ENCODE peak calls at places on chromosomes 6 and 20, in nine cellular contexts. O is HCT116, P is astrocyte of the spinal cord, W is BJ, U is transverse colon, M is psoas muscle, L is GM12865, C is uterus, F is GM06990. Y is an unnamed sample.
A peak's percentile ranks its signal among the peaks of the same experiment; 100 is the strongest.

GRCh38 chr6:107715523-107716321 is 108.4 kb downstream of the SCML4 start:
- DNase-seq in P (no peak), O (no peak), U (no peak), F (no peak), W (no peak), L (no peak), C (no peak), M (no peak), Y (no peak)

GRCh38 chr6:129276986-129277385 is 394.0 kb downstream of the LAMA2 start:
- DNase-seq in O (no peak), M (no peak), U (no peak), F (no peak), P (no peak), C (no peak), L (no peak), W (no peak), Y (no peak)

GRCh38 chr20:21109144-21109543 is 3.0 kb upstream of the LINC00237 start:
- DNase-seq in O (no peak), U (no peak), C (no peak), L (no peak), M (no peak), W (no peak), P (no peak), F (no peak), Y (no peak)

GRCh38 chr6:100281471-100281878 is 183.2 kb downstream of the SIM1 start:
- DNase-seq in C (no peak), M (no peak), F (no peak), P (no peak), L (no peak), O (no peak), W (no peak), U (no peak), Y (no peak)

GRCh38 chr6:11043961-11044711 is at the start of gene ELOVL2:
- DNase-seq in C (no peak), L (peak; percentile 12), P (peak; percentile 24), W (no peak), O (no peak), F (peak; percentile 21), U (no peak), M (peak; percentile 19), Y (no peak)

GRCh38 chr20:9409981-9410380 is 104.4 kb upstream of the LAMP5 start:
- DNase-seq in O (no peak), P (peak; percentile 91), W (peak; percentile 23), L (no peak), U (no peak), C (no peak), F (no peak), M (no peak), Y (no peak)

GRCh38 chr6:147103641-147104040 is 100.6 kb upstream of the STXBP5 start:
- DNase-seq in U (no peak), C (no peak), L (no peak), O (no peak), M (no peak), W (no peak), F (no peak), P (no peak), Y (no peak)

GRCh38 chr6:158184598-158184997 is 16.4 kb downstream of the GTF2H5 start:
- DNase-seq in F (no peak), U (no peak), M (no peak), O (no peak), L (no peak), W (no peak), P (no peak), C (no peak), Y (no peak)

GRCh38 chr6:5084192-5084786 is 852 bp upstream of the PPP1R3G start:
- DNase-seq in C (peak; percentile 64), O (no peak), F (no peak), L (peak; percentile 28), M (peak; percentile 53), U (peak; percentile 28), W (no peak), P (no peak), Y (no peak)

GRCh38 chr6:89986650-89987074 is 92.4 kb downstream of the GJA10 start:
- DNase-seq in P (peak; percentile 62), L (no peak), O (no peak), F (no peak), M (no peak), C (no peak), U (no peak), W (peak; percentile 27), Y (no peak)

GRCh38 chr20:57501461-57502330 is 23.2 kb downstream of the CTCFL start:
- DNase-seq in W (peak; percentile 9), M (no peak), C (no peak), O (no peak), U (no peak), L (peak; percentile 12), F (no peak), P (peak; percentile 15), Y (no peak)

GRCh38 chr6:26243742-26244141 is 121.3 kb upstream of the BTN3A2 start:
- DNase-seq in W (no peak), C (no peak), M (no peak), L (no peak), U (peak; percentile 83), F (no peak), O (no peak), P (no peak), Y (no peak)

GRCh38 chr20:47357296-47358051 is 975 bp upstream of the ZMYND8 start:
- DNase-seq in L (peak; percentile 93), C (peak; percentile 86), M (peak; percentile 81), U (peak; percentile 94), W (peak; percentile 67), P (peak; percentile 87), F (peak; percentile 89), O (peak; percentile 58), Y (peak; percentile 90)

GRCh38 chr6:111872521-111873177 is 603 bp downstream of the FYN start:
- DNase-seq in C (peak; percentile 73), W (no peak), P (peak; percentile 66), F (peak; percentile 39), L (peak; percentile 35), M (peak; percentile 45), U (peak; percentile 34), O (no peak), Y (no peak)
- TF ChIP-seq CTCF in C (peak; percentile 17), W (peak; percentile 11), P (no peak), F (no peak), L (peak; percentile 14), M (no peak), U (no peak), O (no peak), Y (no peak)

DNA sequence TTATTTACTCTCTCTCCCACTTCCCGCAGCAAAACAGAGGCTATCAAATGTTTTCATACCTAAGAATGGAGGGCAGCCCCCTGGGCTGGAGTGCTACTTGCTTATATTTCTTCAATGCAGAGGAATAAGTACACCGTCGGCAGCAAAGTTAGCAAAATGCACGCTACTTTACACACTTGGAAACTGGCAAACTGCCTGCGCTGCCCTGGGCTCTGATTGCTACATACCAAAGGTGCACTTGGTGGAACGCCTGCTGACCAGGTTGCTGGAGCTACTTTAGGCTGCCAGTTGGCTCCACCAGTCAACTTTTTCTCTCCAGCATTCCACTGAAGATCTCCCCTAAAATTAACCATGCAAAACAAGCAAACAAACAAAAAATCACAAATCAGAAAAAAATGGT is 62.4 kb downstream of the PRSS35 start:
- DNase-seq in C (no peak), M (no peak), L (no peak), F (no peak), P (no peak), U (no peak), O (no peak), W (no peak), Y (no peak)
- H3K4me3 ChIP-seq in C (no peak overlapping the region), M (no peak overlapping the region), L (no peak overlapping the region), F (no peak overlapping the region), P (no peak overlapping the region), U (no peak overlapping the region), O (no peak overlapping the region), W (no peak overlapping the region), Y (no peak overlapping the region)

DNA sequence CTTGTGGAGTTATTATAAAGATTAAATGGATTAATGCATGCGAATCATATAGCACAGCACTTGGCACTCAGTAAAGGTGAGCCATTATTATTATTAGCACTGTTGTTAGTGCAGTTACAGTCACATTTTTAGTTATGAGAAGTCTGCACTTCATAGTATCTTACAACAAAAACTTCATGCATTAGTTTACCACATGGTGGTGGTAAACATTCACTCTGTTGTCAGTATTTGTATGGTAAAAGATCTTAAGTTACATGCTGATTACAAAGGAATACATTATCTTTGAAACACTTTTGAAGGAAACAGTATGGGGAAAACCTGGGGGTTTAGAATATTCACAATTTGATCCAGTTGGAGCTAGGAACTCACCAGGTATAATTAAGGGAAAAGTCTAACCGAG is 20.8 kb downstream of the TMEM14A start:
- DNase-seq in O (no peak), P (no peak), W (no peak), U (no peak), M (no peak), F (no peak), C (no peak), L (no peak), Y (no peak)
- TF ChIP-seq CTCF in O (no peak), P (no peak), W (no peak), U (no peak), M (no peak), F (no peak), C (no peak), L (no peak), Y (no peak)

DNA sequence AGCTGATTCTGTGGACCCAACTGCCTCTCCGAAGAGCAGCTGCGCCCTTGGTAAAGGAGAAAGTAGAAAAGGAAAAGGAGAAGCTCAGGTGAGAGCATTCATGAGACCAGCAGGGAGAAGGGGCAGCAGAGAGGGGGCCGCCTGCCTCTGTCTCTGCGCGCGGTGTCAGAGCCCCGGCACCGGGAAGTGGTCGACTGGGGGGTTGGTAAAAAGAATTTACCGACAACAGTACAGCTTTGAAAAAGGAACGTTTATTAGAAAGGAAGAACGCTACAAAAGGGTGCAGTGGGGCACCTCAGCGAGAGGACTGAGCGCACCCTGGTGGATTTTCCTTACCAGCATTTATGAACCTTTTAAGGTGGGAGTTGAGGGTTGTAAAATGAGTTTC is 61.9 kb downstream of the GPR6 start:
- DNase-seq in C (no peak), W (no peak), F (peak; percentile 70), L (peak; percentile 67), O (peak; percentile 32), M (no peak), U (peak; percentile 33), P (peak; percentile 22), Y (peak; percentile 11)
- H3K4me3 ChIP-seq in C (no peak overlapping the region), W (peak overlapping the region; percentile 36), F (peak overlapping the region; percentile 58), L (peak overlapping the region; percentile 65), O (peak overlapping the region; percentile 9), M (no peak overlapping the region), U (peak overlapping the region; percentile 4), P (peak overlapping the region; percentile 27), Y (peak overlapping the region; percentile 31)

GRCh38 chr6:79949235-79949634 is 1.9 kb upstream of the ELOVL4 start:
- DNase-seq in P (peak; percentile 76), U (peak; percentile 64), M (no peak), L (peak; percentile 91), F (peak; percentile 15), W (no peak), O (peak; percentile 85), C (no peak), Y (no peak)
- TF ChIP-seq CTCF in P (peak; percentile 53), U (no peak), M (peak; percentile 42), L (peak; percentile 68), F (peak; percentile 78), W (peak; percentile 65), O (peak; percentile 84), C (peak; percentile 21), Y (peak; percentile 73)

DNA sequence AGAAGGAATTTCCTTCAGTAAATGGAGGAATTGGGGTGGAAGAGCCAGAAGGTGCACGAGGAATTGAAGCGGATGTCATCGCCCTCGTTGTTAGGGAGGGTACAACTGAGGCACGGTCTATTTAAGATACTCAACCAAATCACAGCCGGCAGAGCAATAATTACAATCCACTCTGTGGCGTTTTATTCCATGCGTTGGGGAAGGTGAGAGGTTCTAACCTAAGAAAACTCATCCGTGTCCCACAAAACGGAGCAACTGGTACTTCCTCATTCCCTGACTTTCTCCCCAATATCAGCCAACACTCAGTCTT is 802 bp upstream of the RRBP1 start:
- DNase-seq in W (no peak), U (no peak), O (no peak), C (no peak), L (no peak), P (no peak), F (no peak), M (no peak), Y (no peak)
- H3K4me3 ChIP-seq in W (peak overlapping the region; percentile 50), U (peak overlapping the region; percentile 92), O (peak overlapping the region; percentile 56), C (peak overlapping the region; percentile 34), L (peak overlapping the region; percentile 50), P (peak overlapping the region; percentile 49), F (peak overlapping the region; percentile 75), M (peak overlapping the region; percentile 75), Y (peak overlapping the region; percentile 83)

Y was measured in HFF-Myc.